ENCODE peak calls at places on chromosome 4, in five cellular contexts. One of them, this sample, is unnamed.
A peak's percentile ranks its signal among the peaks of the same experiment; 100 is the strongest.

GRCh38 chr4:2862528-2862927 is 18.9 kb downstream of the ADD1 start:
- DNase-seq in GM06990: no peak
- DNase-seq in cardiac muscle cell: no peak
- DNase-seq in astrocyte: peak; percentile 39
- DNase-seq in pancreas: no peak
- DNase-seq in this sample: peak; percentile 26

GRCh38 chr4:54228563-54229501 is at the start of gene PDGFRA:
- DNase-seq in astrocyte: peak; percentile 78
- DNase-seq in cardiac muscle cell: peak; percentile 81
- DNase-seq in pancreas: no peak
- DNase-seq in GM06990: no peak
- DNase-seq in this sample: no peak

GRCh38 chr4:185559913-185560281 is 24.6 kb upstream of the PDLIM3 start:
- DNase-seq in astrocyte: peak; percentile 81
- DNase-seq in pancreas: peak; percentile 31
- DNase-seq in cardiac muscle cell: no peak
- DNase-seq in GM06990: no peak
- DNase-seq in this sample: peak; percentile 97

GRCh38 chr4:145909773-145910172 is 28.9 kb downstream of the ZNF827 start:
- DNase-seq in cardiac muscle cell: no peak
- DNase-seq in GM06990: no peak
- DNase-seq in astrocyte: no peak
- DNase-seq in pancreas: peak; percentile 10
- DNase-seq in this sample: no peak

GRCh38 chr4:151555151-151555945 is 146.4 kb downstream of the FHIP1A start:
- DNase-seq in cardiac muscle cell: no peak
- DNase-seq in GM06990: no peak
- DNase-seq in astrocyte: peak; percentile 27
- DNase-seq in pancreas: no peak
- DNase-seq in this sample: no peak

GRCh38 chr4:2962099-2962455 is 1.1 kb downstream of the NOP14 start:
- DNase-seq in GM06990: no peak
- DNase-seq in pancreas: no peak
- DNase-seq in astrocyte: no peak
- DNase-seq in cardiac muscle cell: no peak
- DNase-seq in this sample: no peak

GRCh38 chr4:82677327-82677726 is 115.5 kb upstream of the TMEM150C start:
- DNase-seq in GM06990: no peak
- DNase-seq in cardiac muscle cell: no peak
- DNase-seq in pancreas: no peak
- DNase-seq in astrocyte: no peak
- DNase-seq in this sample: no peak

GRCh38 chr4:8394125-8394524 is 46.4 kb downstream of the ACOX3 start:
- DNase-seq in GM06990: no peak
- DNase-seq in astrocyte: peak; percentile 68
- DNase-seq in cardiac muscle cell: no peak
- DNase-seq in pancreas: no peak
- DNase-seq in this sample: peak; percentile 55

GRCh38 chr4:156889616-156890594 is 81.7 kb downstream of the PDGFC start:
- DNase-seq in cardiac muscle cell: no peak
- DNase-seq in pancreas: no peak
- DNase-seq in astrocyte: peak; percentile 78
- DNase-seq in GM06990: no peak
- DNase-seq in this sample: no peak

GRCh38 chr4:22471419-22471818 is 44.4 kb downstream of the ADGRA3 start:
- DNase-seq in pancreas: no peak
- DNase-seq in GM06990: no peak
- DNase-seq in astrocyte: no peak
- DNase-seq in cardiac muscle cell: no peak
- DNase-seq in this sample: no peak

GRCh38 chr4:107265859-107266258 is 229.7 kb upstream of the DKK2 start:
- DNase-seq in GM06990: no peak
- DNase-seq in astrocyte: no peak
- DNase-seq in pancreas: no peak
- DNase-seq in cardiac muscle cell: no peak
- DNase-seq in this sample: no peak

GRCh38 chr4:3427706-3428446 is 13.9 kb upstream of the HGFAC start:
- DNase-seq in pancreas: no peak
- DNase-seq in GM06990: no peak
- DNase-seq in astrocyte: no peak
- DNase-seq in cardiac muscle cell: no peak
- DNase-seq in this sample: no peak

GRCh38 chr4:23015821-23016220 is 323.1 kb downstream of the GBA3 start:
- DNase-seq in cardiac muscle cell: no peak
- DNase-seq in astrocyte: no peak
- DNase-seq in GM06990: no peak
- DNase-seq in pancreas: no peak
- DNase-seq in this sample: no peak

GRCh38 chr4:9812530-9813340 is 31.3 kb downstream of the DRD5 start:
- DNase-seq in astrocyte: no peak
- DNase-seq in pancreas: no peak
- DNase-seq in GM06990: peak; percentile 41
- DNase-seq in cardiac muscle cell: no peak
- DNase-seq in this sample: no peak

GRCh38 chr4:61500883-61501282 is 300.8 kb downstream of the ADGRL3 start:
- DNase-seq in GM06990: no peak
- DNase-seq in pancreas: no peak
- DNase-seq in cardiac muscle cell: no peak
- DNase-seq in astrocyte: no peak
- DNase-seq in this sample: no peak

GRCh38 chr4:42855779-42856178 is 36.7 kb upstream of the GRXCR1 start:
- DNase-seq in GM06990: no peak
- DNase-seq in astrocyte: no peak
- DNase-seq in pancreas: no peak
- DNase-seq in cardiac muscle cell: no peak
- DNase-seq in this sample: no peak

GRCh38 chr4:156251373-156252065 is 297.9 kb upstream of the CTSO start:
- DNase-seq in cardiac muscle cell: no peak
- DNase-seq in pancreas: no peak
- DNase-seq in GM06990: no peak
- DNase-seq in astrocyte: peak; percentile 8
- DNase-seq in this sample: no peak

GRCh38 chr4:115292320-115293092 is 179.1 kb upstream of the NDST4 start:
- DNase-seq in astrocyte: no peak
- DNase-seq in pancreas: no peak
- DNase-seq in cardiac muscle cell: no peak
- DNase-seq in GM06990: no peak
- DNase-seq in this sample: no peak

GRCh38 chr4:151638295-151638858 is 122.4 kb downstream of the GATB start:
- DNase-seq in pancreas: no peak
- DNase-seq in astrocyte: no peak
- DNase-seq in cardiac muscle cell: no peak
- DNase-seq in GM06990: no peak
- DNase-seq in this sample: no peak

GRCh38 chr4:126777649-126778048 is 855.1 kb upstream of the INTU start:
- DNase-seq in astrocyte: peak; percentile 83
- DNase-seq in GM06990: no peak
- DNase-seq in pancreas: no peak
- DNase-seq in cardiac muscle cell: no peak
- DNase-seq in this sample: no peak

GRCh38 chr4:3869661-3870566 is 103.7 kb downstream of the ADRA2C start:
- DNase-seq in astrocyte: no peak
- DNase-seq in cardiac muscle cell: no peak
- DNase-seq in pancreas: no peak
- DNase-seq in GM06990: no peak
- DNase-seq in this sample: no peak

GRCh38 chr4:76753814-76754213 is 144.1 kb downstream of the SOWAHB start:
- DNase-seq in pancreas: no peak
- DNase-seq in cardiac muscle cell: no peak
- DNase-seq in astrocyte: peak; percentile 95
- DNase-seq in GM06990: no peak
- DNase-seq in this sample: peak; percentile 57

GRCh38 chr4:81164623-81165416 is 50.2 kb downstream of the PRKG2 start:
- DNase-seq in GM06990: no peak
- DNase-seq in astrocyte: peak; percentile 67
- DNase-seq in pancreas: no peak
- DNase-seq in cardiac muscle cell: no peak
- DNase-seq in this sample: no peak

GRCh38 chr4:77009511-77010120 is 60.1 kb downstream of the SEPTIN11 start:
- DNase-seq in astrocyte: no peak
- DNase-seq in pancreas: no peak
- DNase-seq in cardiac muscle cell: no peak
- DNase-seq in GM06990: no peak
- DNase-seq in this sample: no peak

GRCh38 chr4:28247805-28248204 is 1387.2 kb downstream of the STIM2 start:
- DNase-seq in cardiac muscle cell: no peak
- DNase-seq in pancreas: no peak
- DNase-seq in astrocyte: no peak
- DNase-seq in GM06990: no peak
- DNase-seq in this sample: no peak

GRCh38 chr4:137981277-137981676 is 260.9 kb downstream of the SLC7A11 start:
- DNase-seq in pancreas: no peak
- DNase-seq in astrocyte: peak; percentile 33
- DNase-seq in GM06990: no peak
- DNase-seq in cardiac muscle cell: no peak
- DNase-seq in this sample: no peak

GRCh38 chr4:33357121-33357520 is 2637.0 kb downstream of the PCDH7 start:
- DNase-seq in GM06990: no peak
- DNase-seq in cardiac muscle cell: no peak
- DNase-seq in pancreas: no peak
- DNase-seq in astrocyte: no peak
- DNase-seq in this sample: peak; percentile 36

GRCh38 chr4:38137080-38137479 is 176.9 kb downstream of the PTTG2 start:
- DNase-seq in cardiac muscle cell: no peak
- DNase-seq in GM06990: no peak
- DNase-seq in pancreas: no peak
- DNase-seq in astrocyte: no peak
- DNase-seq in this sample: no peak

GRCh38 chr4:76709454-76709853 is 188.5 kb downstream of the SOWAHB start:
- DNase-seq in cardiac muscle cell: peak; percentile 52
- DNase-seq in astrocyte: peak; percentile 55
- DNase-seq in pancreas: no peak
- DNase-seq in GM06990: no peak
- DNase-seq in this sample: peak; percentile 68

GRCh38 chr4:22969314-22969896 is 276.7 kb downstream of the GBA3 start:
- DNase-seq in pancreas: no peak
- DNase-seq in cardiac muscle cell: no peak
- DNase-seq in GM06990: no peak
- DNase-seq in astrocyte: peak; percentile 79
- DNase-seq in this sample: peak; percentile 42

GRCh38 chr4:60133414-60133813 is 1066.7 kb upstream of the ADGRL3 start:
- DNase-seq in cardiac muscle cell: no peak
- DNase-seq in pancreas: no peak
- DNase-seq in astrocyte: peak; percentile 74
- DNase-seq in GM06990: no peak
- DNase-seq in this sample: peak; percentile 58

GRCh38 chr4:123423819-123424218 is 27.2 kb downstream of the SPRY1 start:
- DNase-seq in GM06990: no peak
- DNase-seq in pancreas: no peak
- DNase-seq in astrocyte: no peak
- DNase-seq in cardiac muscle cell: no peak
- DNase-seq in this sample: no peak
- TF ChIP-seq CTCF in GM06990: no peak
- TF ChIP-seq CTCF in pancreas: no peak
- TF ChIP-seq CTCF in astrocyte: no peak
- TF ChIP-seq CTCF in cardiac muscle cell: no peak
- TF ChIP-seq CTCF in this sample: no peak

DNA sequence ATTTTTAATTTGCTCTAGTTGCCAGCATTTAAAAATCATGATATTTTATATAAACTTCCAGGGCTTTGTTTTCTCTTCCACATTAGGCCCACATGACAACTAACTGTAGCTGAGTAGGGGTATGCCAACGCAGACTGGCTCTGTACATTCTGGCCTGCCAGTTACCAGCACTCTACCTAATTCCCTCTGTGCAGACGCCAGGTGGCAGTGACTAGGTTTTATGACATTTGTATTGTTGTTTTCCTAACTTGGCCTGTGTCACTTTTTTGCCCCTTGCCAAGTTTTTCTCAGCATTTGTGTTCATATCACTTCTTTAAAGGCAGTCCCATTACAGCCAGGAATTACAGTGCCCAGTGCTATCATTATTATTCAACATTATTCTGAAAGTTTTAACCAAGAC is 347.5 kb downstream of the NKX6-1 start:
- DNase-seq in cardiac muscle cell: no peak
- DNase-seq in pancreas: peak; percentile 8
- DNase-seq in GM06990: no peak
- DNase-seq in astrocyte: no peak
- DNase-seq in this sample: no peak
- H3K4me3 ChIP-seq in cardiac muscle cell: no peak overlapping the region
- H3K4me3 ChIP-seq in pancreas: no peak overlapping the region
- H3K4me3 ChIP-seq in GM06990: no peak overlapping the region
- H3K4me3 ChIP-seq in astrocyte: no peak overlapping the region
- H3K4me3 ChIP-seq in this sample: no peak overlapping the region

GRCh38 chr4:25991296-25991695 is 77.3 kb downstream of the SMIM20 start:
- DNase-seq in astrocyte: no peak
- DNase-seq in cardiac muscle cell: no peak
- DNase-seq in GM06990: no peak
- DNase-seq in pancreas: no peak
- DNase-seq in this sample: no peak

GRCh38 chr4:25993564-25994185 is 79.7 kb downstream of the SMIM20 start:
- DNase-seq in pancreas: no peak
- DNase-seq in cardiac muscle cell: no peak
- DNase-seq in GM06990: peak; percentile 42
- DNase-seq in astrocyte: peak; percentile 35
- DNase-seq in this sample: no peak
- TF ChIP-seq CTCF in pancreas: no peak
- TF ChIP-seq CTCF in cardiac muscle cell: peak; percentile 41
- TF ChIP-seq CTCF in GM06990: peak; percentile 52
- TF ChIP-seq CTCF in astrocyte: no peak
- TF ChIP-seq CTCF in this sample: peak; percentile 41

GRCh38 chr4:180589575-180589974 is 1653.6 kb upstream of the TENM3 start:
- DNase-seq in cardiac muscle cell: no peak
- DNase-seq in astrocyte: no peak
- DNase-seq in GM06990: no peak
- DNase-seq in pancreas: no peak
- DNase-seq in this sample: no peak
- H3K4me3 ChIP-seq in cardiac muscle cell: no peak overlapping the region
- H3K4me3 ChIP-seq in astrocyte: no peak overlapping the region
- H3K4me3 ChIP-seq in GM06990: no peak overlapping the region
- H3K4me3 ChIP-seq in pancreas: no peak overlapping the region
- H3K4me3 ChIP-seq in this sample: no peak overlapping the region

GRCh38 chr4:73815145-73815544 is 21.3 kb upstream of the CXCL6 start:
- DNase-seq in pancreas: no peak
- DNase-seq in astrocyte: no peak
- DNase-seq in GM06990: no peak
- DNase-seq in cardiac muscle cell: no peak
- DNase-seq in this sample: no peak
- TF ChIP-seq CTCF in pancreas: no peak
- TF ChIP-seq CTCF in astrocyte: no peak
- TF ChIP-seq CTCF in GM06990: no peak
- TF ChIP-seq CTCF in cardiac muscle cell: no peak
- TF ChIP-seq CTCF in this sample: no peak

DNA sequence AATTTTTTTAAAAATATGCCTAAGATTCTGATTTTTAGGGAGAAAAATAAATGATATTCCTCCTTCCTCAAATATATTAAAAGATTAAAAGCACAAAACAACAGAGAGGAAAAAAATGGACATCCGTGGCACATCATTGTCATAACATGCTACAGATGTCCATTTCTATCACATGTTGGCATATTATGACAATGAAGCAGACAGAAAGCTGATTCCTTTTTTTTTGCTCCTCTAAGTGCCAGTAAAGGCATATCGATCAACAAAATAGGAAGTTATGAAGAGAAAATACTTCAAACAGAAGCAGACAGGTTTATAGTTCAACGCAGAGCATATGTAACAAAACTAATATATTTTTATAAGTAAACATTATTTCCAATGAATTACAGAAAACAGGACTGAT is 11.2 kb downstream of the KLHL8 start:
- DNase-seq in GM06990: no peak
- DNase-seq in astrocyte: no peak
- DNase-seq in pancreas: no peak
- DNase-seq in cardiac muscle cell: no peak
- DNase-seq in this sample: no peak
- H3K4me3 ChIP-seq in GM06990: no peak overlapping the region
- H3K4me3 ChIP-seq in astrocyte: no peak overlapping the region
- H3K4me3 ChIP-seq in pancreas: no peak overlapping the region
- H3K4me3 ChIP-seq in cardiac muscle cell: no peak overlapping the region
- H3K4me3 ChIP-seq in this sample: no peak overlapping the region

This sample was measured in retinal pigment epithelial cell.